ENCODE peak calls at places on chromosomes 13 and 19, in eight cellular contexts. Z is cardiac muscle cell, O is lower lobe of right lung, R is ascending aorta, X is fibroblast of lung, A is ovary, S is heart right ventricle, H is thoracic aorta. L is an unnamed sample. For H3K36me3, the result is how much of the 10 kb centered on the place peaks cover.

GRCh38 chr13:33312150-33312908 is 26.8 kb upstream of the STARD13 start:
- DNase-seq in Z (no peak), H (no peak), A (no peak), X (peak), S (no peak), O (no peak), R (no peak), L (no peak)

GRCh38 chr19:35601971-35602370 is 10.6 kb upstream of the HAUS5 start:
- DNase-seq in X (no peak), H (no peak), A (no peak), S (no peak), Z (no peak), O (no peak), R (no peak), L (no peak)

GRCh38 chr13:80161896-80162295 is 179.0 kb downstream of the SPRY2 start:
- DNase-seq in S (no peak), R (no peak), X (no peak), A (no peak), O (no peak), Z (no peak), H (no peak), L (no peak)

GRCh38 chr13:107600986-107601385 is 614.4 kb downstream of the LIG4 start:
- DNase-seq in R (no peak), H (no peak), S (no peak), X (peak), O (no peak), Z (no peak), A (no peak), L (no peak)

GRCh38 chr19:9289231-9289884 is 20.3 kb downstream of the ZNF699 start:
- DNase-seq in Z (no peak), R (no peak), X (no peak), H (no peak), A (no peak), S (no peak), O (no peak), L (no peak)

GRCh38 chr19:39389621-39390414 is 1.1 kb downstream of the PAF1 start:
- DNase-seq in O (peak), Z (no peak), R (no peak), X (no peak), S (no peak), H (no peak), A (no peak), L (no peak)

GRCh38 chr13:112486386-112487126 is 101.4 kb downstream of the TUBGCP3 start:
- DNase-seq in O (no peak), Z (peak), A (no peak), H (no peak), R (no peak), S (no peak), X (peak), L (no peak)

GRCh38 chr19:13172335-13173128 is 22.3 kb downstream of the IER2 start:
- DNase-seq in A (peak), H (peak), X (peak), S (peak), O (peak), R (peak), Z (peak), L (peak)

GRCh38 chr13:79386125-79386822 is 19.8 kb downstream of the RBM26 start:
- DNase-seq in R (no peak), X (no peak), A (no peak), O (no peak), S (no peak), H (no peak), Z (no peak), L (no peak)

GRCh38 chr19:46173886-46174475 is 25.9 kb downstream of the IGFL2 start:
- DNase-seq in R (no peak), Z (no peak), H (no peak), S (no peak), X (no peak), A (no peak), O (no peak), L (no peak)

GRCh38 chr13:26445092-26445491 is 112.4 kb upstream of the WASF3 start:
- DNase-seq in X (no peak), A (no peak), H (no peak), R (no peak), O (no peak), S (no peak), Z (no peak), L (no peak)

GRCh38 chr19:1605236-1606137 is at the start of gene UQCR11:
- DNase-seq in R (peak), H (peak), Z (peak), X (peak), O (peak), S (peak), A (peak), L (peak)

GRCh38 chr13:23384111-23384510 is 49.4 kb downstream of the SACS start:
- DNase-seq in Z (no peak), S (no peak), O (no peak), H (no peak), R (no peak), X (no peak), A (no peak), L (no peak)

GRCh38 chr19:35090160-35090794 is 25.3 kb upstream of the FXYD3 start:
- DNase-seq in X (peak), O (no peak), S (no peak), Z (peak), H (no peak), A (peak), R (no peak), L (no peak)

GRCh38 chr19:49214701-49215100 is 57.1 kb downstream of the TRPM4 start:
- DNase-seq in Z (no peak), S (no peak), X (no peak), R (no peak), A (no peak), H (no peak), O (no peak), L (no peak)

GRCh38 chr19:30719189-30719990 is 347.2 kb downstream of the ZNF536 start:
- DNase-seq in Z (peak), X (peak), H (no peak), R (no peak), S (peak), O (peak), A (peak), L (peak)

GRCh38 chr19:55661826-55662225 is 7.0 kb downstream of the U2AF2 start:
- DNase-seq in S (no peak), Z (no peak), X (no peak), O (no peak), H (no peak), A (no peak), R (no peak), L (no peak)

GRCh38 chr19:50486823-50487515 is 10.3 kb upstream of the GARIN5A start:
- DNase-seq in A (no peak), O (peak), H (no peak), X (peak), R (no peak), Z (peak), S (no peak), L (no peak)

GRCh38 chr19:36489920-36490415 is 607 bp upstream of the ZNF566 start:
- DNase-seq in A (peak), R (peak), Z (peak), O (peak), X (peak), S (peak), H (peak), L (no peak)

GRCh38 chr13:21326155-21327030 is 132.7 kb downstream of the ZDHHC20 start:
- DNase-seq in S (no peak), R (no peak), Z (peak), H (no peak), O (no peak), A (peak), X (peak), L (peak)

GRCh38 chr19:53879145-53880037 is 2.6 kb upstream of the PRKCG start:
- DNase-seq in Z (peak), O (peak), X (peak), R (peak), A (peak), H (peak), S (peak), L (peak)

GRCh38 chr19:10074153-10074552 is 12.0 kb upstream of the SHFL start:
- DNase-seq in Z (no peak), H (no peak), S (no peak), A (no peak), O (no peak), X (peak), R (no peak), L (no peak)

GRCh38 chr13:89695343-89696257 is 1651.9 kb upstream of the MIR17HG start:
- DNase-seq in Z (peak), O (no peak), X (peak), R (no peak), A (no peak), S (no peak), H (no peak), L (no peak)

GRCh38 chr13:106151056-106151699 is 384.3 kb downstream of the EFNB2 start:
- DNase-seq in O (no peak), A (no peak), Z (no peak), X (peak), S (no peak), R (no peak), H (no peak), L (no peak)

GRCh38 chr13:81639984-81640582 is 1299.2 kb upstream of the SPRY2 start:
- DNase-seq in S (no peak), O (no peak), H (no peak), X (no peak), A (no peak), Z (no peak), R (no peak), L (no peak)

GRCh38 chr13:93767917-93768422 is 541.4 kb downstream of the GPC6 start:
- DNase-seq in A (no peak), X (no peak), R (no peak), S (no peak), H (no peak), O (no peak), Z (no peak), L (no peak)

GRCh38 chr19:3065675-3066357 is 3.5 kb upstream of the TLE5 start:
- DNase-seq in S (no peak), A (no peak), Z (no peak), O (no peak), H (no peak), X (no peak), R (no peak), L (no peak)

GRCh38 chr19:811511-812048 is 10.2 kb downstream of the PLPPR3 start:
- DNase-seq in R (no peak), H (no peak), X (no peak), A (no peak), S (no peak), Z (no peak), O (no peak), L (no peak)

GRCh38 chr19:17200408-17201079 is 14.6 kb upstream of the USE1 start:
- DNase-seq in S (no peak), X (no peak), Z (no peak), R (no peak), H (no peak), O (no peak), A (no peak), L (no peak)

GRCh38 chr13:19742651-19743050 is 40.1 kb downstream of the PSPC1 start:
- DNase-seq in X (no peak), S (no peak), Z (no peak), H (no peak), A (no peak), R (no peak), O (no peak), L (no peak)

GRCh38 chr19:11088508-11089253 is 582 bp upstream of the LDLR start:
- DNase-seq in R (no peak), A (peak), O (no peak), H (no peak), S (no peak), X (peak), Z (peak), L (peak)

GRCh38 chr19:16200038-16200775 is 2.5 kb downstream of the AP1M1 start:
- DNase-seq in R (no peak), Z (no peak), O (peak), H (no peak), S (no peak), X (peak), A (no peak), L (peak)

GRCh38 chr13:112874751-112875300 is 94.2 kb upstream of the MCF2L start:
- DNase-seq in Z (no peak), O (peak), X (no peak), H (no peak), S (no peak), A (no peak), R (no peak), L (peak)

GRCh38 chr19:5076440-5077208 is 107.7 kb downstream of the KDM4B start:
- DNase-seq in R (no peak), O (no peak), X (no peak), S (no peak), H (no peak), Z (peak), A (no peak), L (no peak)
- H3K36me3 ChIP-seq in R (half or more), O (half or more), X (under half), S (under half), H (under half), Z (under half), A (under half), L (under half)

GRCh38 chr13:27621366-27622101 is at the start of gene POLR1D:
- DNase-seq in Z (peak), A (peak), R (peak), X (peak), O (peak), S (peak), H (peak), L (peak)

GRCh38 chr13:27622881-27623280 is 1.2 kb downstream of the POLR1D start:
- DNase-seq in S (no peak), A (peak), R (no peak), Z (no peak), H (no peak), O (no peak), X (no peak), L (no peak)

GRCh38 chr13:27622102-27622820 is 569 bp downstream of the POLR1D start:
- DNase-seq in A (no peak), X (peak), Z (peak), O (no peak), H (no peak), S (no peak), R (no peak), L (no peak)

GRCh38 chr13:27625839-27626238 is 4.1 kb downstream of the POLR1D start:
- DNase-seq in H (no peak), Z (no peak), O (no peak), X (no peak), S (no peak), A (no peak), R (no peak), L (no peak)

DNA sequence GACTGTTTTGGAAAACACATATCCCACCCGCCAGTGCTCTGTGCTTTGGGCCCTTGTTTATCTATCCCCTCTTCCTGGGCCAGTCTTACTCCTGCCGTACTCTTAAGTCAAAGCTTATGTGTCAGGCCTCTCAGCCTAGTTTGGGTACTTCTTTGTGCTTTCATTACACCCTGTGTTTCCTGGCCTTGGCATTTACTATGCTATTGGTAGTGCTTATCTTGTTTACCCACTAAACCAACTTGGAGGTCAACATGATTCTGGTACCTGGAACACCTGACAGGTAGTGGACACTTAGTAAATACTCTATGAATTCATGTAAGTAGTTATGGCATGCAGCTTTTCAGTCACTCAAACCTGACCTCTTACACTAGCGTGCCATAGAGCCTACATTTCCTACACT is 2.4 kb downstream of the POLR1D start:
- DNase-seq in O (no peak), S (no peak), A (no peak), H (no peak), Z (no peak), R (no peak), X (no peak), L (no peak)
- H3K36me3 ChIP-seq in O (under half), S (under half), A (under half), H (under half), Z (under half), R (under half), X (under half), L (under half)

GRCh38 chr19:44872661-44873060 is 18.4 kb upstream of the TOMM40 start:
- DNase-seq in S (no peak), A (no peak), R (no peak), H (no peak), X (no peak), Z (no peak), O (no peak), L (no peak)
- H3K36me3 ChIP-seq in S (half or more), A (under half), R (half or more), H (under half), X (under half), Z (half or more), O (half or more), L (under half)

GRCh38 chr19:6350688-6351087 is 10.6 kb upstream of the CLPP start:
- DNase-seq in O (no peak), A (no peak), H (no peak), S (no peak), X (no peak), R (no peak), Z (no peak), L (no peak)
- H3K36me3 ChIP-seq in O (under half), A (under half), H (under half), S (under half), X (under half), R (under half), Z (under half), L (under half)

GRCh38 chr19:19306191-19306590 is 14.1 kb downstream of the SUGP1 start:
- DNase-seq in A (no peak), H (no peak), R (no peak), O (no peak), Z (no peak), X (no peak), S (no peak), L (no peak)
- H3K36me3 ChIP-seq in A (under half), H (half or more), R (half or more), O (half or more), Z (under half), X (under half), S (under half), L (under half)

DNA sequence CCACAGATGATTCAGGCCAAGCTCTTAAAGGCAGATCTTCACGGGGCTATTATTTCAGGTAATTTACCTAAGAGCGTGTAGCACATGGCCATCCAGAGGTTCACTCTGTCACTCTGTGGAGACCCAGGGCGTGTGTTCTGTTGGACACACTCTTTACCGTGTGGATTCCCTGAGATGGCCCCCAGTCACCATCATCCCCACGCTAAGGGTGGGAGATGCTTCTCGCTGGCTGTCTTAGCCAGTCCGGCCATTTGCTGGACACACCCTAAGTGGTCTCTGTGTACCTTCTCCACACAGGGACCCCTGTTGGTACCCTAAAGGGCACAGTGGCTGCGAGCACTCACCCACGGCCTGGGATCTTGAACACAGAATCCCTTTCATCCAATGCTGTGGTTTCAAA is 6.0 kb downstream of the POP4 start:
- DNase-seq in A (no peak), O (no peak), R (no peak), S (no peak), H (no peak), Z (no peak), X (no peak), L (no peak)
- H3K36me3 ChIP-seq in A (under half), O (half or more), R (half or more), S (under half), H (under half), Z (under half), X (under half), L (under half)

GRCh38 chr19:19043881-19044280 is 10.5 kb downstream of the ARMC6 start:
- DNase-seq in Z (no peak), X (no peak), H (no peak), S (no peak), A (no peak), O (no peak), R (no peak), L (no peak)
- H3K36me3 ChIP-seq in Z (under half), X (under half), H (under half), S (under half), A (under half), O (under half), R (under half), L (under half)

DNA sequence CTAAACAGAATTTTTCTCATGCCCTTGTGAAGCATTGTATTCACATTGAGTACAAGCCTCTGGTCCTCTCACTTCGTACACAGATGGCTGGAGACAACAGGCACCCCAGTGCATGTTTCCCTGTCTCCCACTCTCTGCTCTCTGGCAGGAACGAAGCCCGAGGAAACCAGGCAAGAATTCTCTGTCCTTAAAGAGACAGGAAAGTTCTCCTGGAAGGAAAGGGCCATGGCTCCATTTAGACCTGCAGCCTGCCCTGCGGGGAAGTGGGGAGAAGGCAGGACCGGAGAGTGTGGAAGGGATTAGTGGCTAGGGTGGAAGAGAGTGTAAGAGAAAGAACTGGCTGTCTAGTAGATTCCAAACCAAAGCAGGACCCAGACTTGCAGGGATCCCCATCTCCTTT is 15.5 kb upstream of the AMER2 start:
- DNase-seq in Z (no peak), R (no peak), S (no peak), H (no peak), O (no peak), A (no peak), X (no peak), L (no peak)
- H3K36me3 ChIP-seq in Z (under half), R (under half), S (under half), H (under half), O (under half), A (under half), X (under half), L (under half)

L was measured in sigmoid colon.